ENCODE peak calls at places on chromosomes 4 and X, in eight cellular contexts. T, M, G, O, A, F, P and Q are unnamed samples.

GRCh38 chr4:76535603-76536380 is 100.8 kb downstream of the SHROOM3 start:
- DNase-seq in P (no peak), A (no peak), T (no peak), G (no peak), M (no peak), O (no peak), F (no peak), Q (no peak)

GRCh38 chrX:26026179-26026578 is 112.0 kb upstream of the MAGEB18 start:
- DNase-seq in M (no peak), G (no peak), T (no peak), P (no peak), F (no peak), O (no peak), A (no peak), Q (no peak)

GRCh38 chr4:41213563-41214157 is 682 bp downstream of the APBB2 start:
- DNase-seq in F (no peak), G (no peak), O (no peak), M (peak; percentile 73), A (no peak), P (no peak), T (no peak), Q (peak; percentile 75)

GRCh38 chr4:77617203-77617602 is 11.6 kb downstream of the CXCL13 start:
- DNase-seq in G (no peak), A (no peak), F (no peak), P (no peak), T (no peak), M (no peak), O (no peak), Q (no peak)

GRCh38 chr4:169335331-169335730 is 64.6 kb upstream of the SH3RF1 start:
- DNase-seq in A (no peak), F (no peak), P (no peak), M (no peak), G (no peak), O (no peak), T (no peak), Q (no peak)

GRCh38 chr4:4880492-4880891 is 21.0 kb downstream of the MSX1 start:
- DNase-seq in M (no peak), F (no peak), O (no peak), G (no peak), P (no peak), T (no peak), A (no peak), Q (no peak)

GRCh38 chr4:7029212-7029611 is 14.0 kb upstream of the TADA2B start:
- DNase-seq in A (no peak), M (no peak), O (no peak), F (no peak), P (no peak), T (no peak), G (no peak), Q (peak; percentile 41)

GRCh38 chr4:163164591-163164990 is 2.1 kb downstream of the NAF1 start:
- DNase-seq in T (no peak), G (no peak), P (no peak), A (no peak), F (no peak), O (no peak), M (no peak), Q (no peak)

GRCh38 chr4:106985830-106986229 is 50.3 kb downstream of the DKK2 start:
- DNase-seq in M (no peak), A (no peak), F (no peak), P (no peak), O (no peak), G (no peak), T (no peak), Q (no peak)

GRCh38 chr4:94933799-94934198 is 176.0 kb downstream of the BMPR1B start:
- DNase-seq in A (no peak), T (no peak), O (no peak), F (no peak), M (no peak), P (no peak), G (no peak), Q (no peak)

GRCh38 chr4:10554694-10555093 is 97.5 kb upstream of the ZNF518B start:
- DNase-seq in M (no peak), G (no peak), P (no peak), A (peak; percentile 44), T (peak; percentile 40), O (peak; percentile 69), F (peak; percentile 8), Q (no peak)

GRCh38 chr4:183333983-183334382 is 11.8 kb upstream of the CLDN24 start:
- DNase-seq in M (no peak), O (no peak), G (no peak), T (no peak), A (no peak), F (no peak), P (no peak), Q (no peak)

GRCh38 chr4:67576538-67576937 is 18.0 kb downstream of the STAP1 start:
- DNase-seq in T (no peak), P (no peak), M (no peak), O (no peak), A (no peak), G (no peak), F (no peak), Q (no peak)

GRCh38 chr4:153116101-153116680 is 88.1 kb upstream of the TRIM2 start:
- DNase-seq in M (no peak), P (no peak), F (no peak), T (no peak), A (no peak), O (no peak), G (no peak), Q (no peak)
- TF ChIP-seq CTCF in M (no peak), P (no peak), F (no peak), T (no peak), A (no peak), O (no peak), G (no peak), Q (no peak)

GRCh38 chr4:185256444-185256843 is 47.0 kb downstream of the SNX25 start:
- DNase-seq in P (no peak), A (no peak), O (no peak), F (no peak), G (no peak), T (no peak), M (no peak), Q (no peak)
- H3K4me3 ChIP-seq in P (no peak overlapping the region), A (no peak overlapping the region), O (no peak overlapping the region), F (no peak overlapping the region), G (no peak overlapping the region), T (no peak overlapping the region), M (no peak overlapping the region), Q (no peak overlapping the region)

GRCh38 chrX:48934581-48935331 is 15.9 kb upstream of the PIM2 start:
- DNase-seq in G (no peak), A (no peak), O (no peak), M (no peak), T (no peak), P (no peak), F (no peak), Q (no peak)

GRCh38 chrX:48938721-48939416 is 18.5 kb downstream of the OTUD5 start:
- DNase-seq in T (no peak), P (no peak), G (no peak), F (no peak), O (no peak), A (no peak), M (no peak), Q (peak; percentile 87)

GRCh38 chrX:48939417-48940228 is 17.8 kb downstream of the OTUD5 start:
- DNase-seq in F (no peak), T (no peak), A (no peak), M (no peak), O (no peak), P (no peak), G (no peak), Q (no peak)

GRCh38 chrX:48936429-48937064 is 17.7 kb upstream of the PIM2 start:
- DNase-seq in P (no peak), A (no peak), G (no peak), M (no peak), F (no peak), O (no peak), T (no peak), Q (no peak)

GRCh38 chrX:48937065-48937907 is 18.5 kb upstream of the PIM2 start:
- DNase-seq in P (peak; percentile 75), G (no peak), O (peak; percentile 39), M (peak; percentile 76), T (no peak), F (no peak), A (peak; percentile 68), Q (peak; percentile 97)
- TF ChIP-seq CTCF in P (no peak), G (no peak), O (peak; percentile 46), M (no peak), T (no peak), F (no peak), A (peak; percentile 9), Q (peak; percentile 57)

GRCh38 chrX:9909254-9909653 is 57.9 kb upstream of the CLDN34 start:
- DNase-seq in M (no peak), G (no peak), F (no peak), P (no peak), A (no peak), T (no peak), O (no peak), Q (no peak)

GRCh38 chrX:9913041-9913440 is 54.1 kb upstream of the CLDN34 start:
- DNase-seq in F (no peak), A (no peak), M (peak; percentile 10), T (no peak), G (no peak), O (no peak), P (no peak), Q (no peak)

GRCh38 chrX:9907645-9908387 is 59.3 kb upstream of the CLDN34 start:
- DNase-seq in T (no peak), F (no peak), G (no peak), M (no peak), P (no peak), A (no peak), O (no peak), Q (no peak)

GRCh38 chrX:9911479-9911878 is 55.7 kb upstream of the CLDN34 start:
- DNase-seq in F (no peak), G (no peak), M (no peak), A (peak; percentile 35), P (no peak), O (no peak), T (no peak), Q (no peak)

GRCh38 chrX:9912341-9912740 is 54.8 kb upstream of the CLDN34 start:
- DNase-seq in M (peak; percentile 50), O (peak; percentile 73), P (no peak), T (no peak), G (no peak), A (no peak), F (no peak), Q (no peak)
- H3K4me3 ChIP-seq in M (peak overlapping the region; percentile 36), O (no peak overlapping the region), P (no peak overlapping the region), T (peak overlapping the region; percentile 12), G (no peak overlapping the region), A (peak overlapping the region; percentile 3), F (no peak overlapping the region), Q (no peak overlapping the region)

GRCh38 chr4:173259310-173259709 is 74.8 kb downstream of the HMGB2 start:
- DNase-seq in M (no peak), G (no peak), T (no peak), F (no peak), O (no peak), P (no peak), A (no peak), Q (no peak)
- TF ChIP-seq CTCF in M (no peak), G (no peak), T (no peak), F (no peak), O (no peak), P (no peak), A (no peak), Q (no peak)